ENCODE peak calls at places on chromosomes 11 and 22, in four cellular contexts. I is psoas muscle, A is RWPE1, W is brain microvascular endothelial cell. E is an unnamed sample.

GRCh38 chr22:49024775-49025440 is 802.8 kb downstream of the BRD1 start:
- DNase-seq in I (no peak), A (no peak), W (no peak), E (no peak)

GRCh38 chr11:33437529-33437928 is 180.3 kb downstream of the HIPK3 start:
- DNase-seq in I (no peak), W (no peak), A (no peak), E (no peak)

GRCh38 chr11:126231725-126232459 is 20.3 kb downstream of the FAM118B start:
- DNase-seq in W (no peak), I (no peak), A (no peak), E (no peak)

GRCh38 chr11:72309074-72309598 is 65.2 kb upstream of the PHOX2A start:
- DNase-seq in A (no peak), I (no peak), W (no peak), E (no peak)

GRCh38 chr11:96643173-96643572 is 253.4 kb downstream of the JRKL start:
- DNase-seq in A (no peak), I (no peak), W (no peak), E (no peak)

GRCh38 chr11:4190098-4190497 is 95.5 kb downstream of the RRM1 start:
- DNase-seq in W (no peak), A (no peak), I (no peak), E (no peak)

GRCh38 chr11:100715163-100715792 is 28.2 kb downstream of the ARHGAP42 start:
- DNase-seq in A (no peak), I (no peak), W (no peak), E (no peak)

GRCh38 chr11:7469351-7469865 is 15.9 kb upstream of the OLFML1 start:
- DNase-seq in I (no peak), A (no peak), W (no peak), E (no peak)

GRCh38 chr11:20337526-20338154 is 25.9 kb upstream of the HTATIP2 start:
- DNase-seq in A (peak; percentile 22), W (peak; percentile 20), I (no peak), E (no peak)

GRCh38 chr22:48187272-48187855 is 1424.9 kb downstream of the TBC1D22A start:
- DNase-seq in I (no peak), W (no peak), A (no peak), E (no peak)

GRCh38 chr11:126341760-126342161 is 13.7 kb upstream of the ST3GAL4 start:
- DNase-seq in I (no peak), W (peak; percentile 70), A (peak; percentile 71), E (no peak)

GRCh38 chr22:36381513-36382079 is 6.2 kb downstream of the MYH9 start:
- DNase-seq in A (no peak), I (no peak), W (no peak), E (no peak)

GRCh38 chr22:37647928-37648327 is 8.5 kb downstream of the SH3BP1 start:
- DNase-seq in I (no peak), W (no peak), A (no peak), E (no peak)

GRCh38 chr11:96736591-96736990 is 346.8 kb downstream of the JRKL start:
- DNase-seq in I (no peak), A (no peak), W (no peak), E (no peak)

GRCh38 chr11:64305075-64305690 is at the start of gene ESRRA:
- DNase-seq in A (peak; percentile 98), W (peak; percentile 97), I (peak; percentile 100), E (peak; percentile 99)

GRCh38 chr11:85725510-85726258 is 39.7 kb upstream of the CCDC89 start:
- DNase-seq in W (peak; percentile 34), I (no peak), A (peak; percentile 59), E (no peak)

GRCh38 chr11:15793032-15793996 is 563.0 kb downstream of the SOX6 start:
- DNase-seq in W (peak; percentile 65), A (peak; percentile 25), I (no peak), E (no peak)

GRCh38 chr11:3613998-3614741 is 27.6 kb downstream of the ART5 start:
- DNase-seq in A (no peak), W (no peak), I (no peak), E (no peak)

GRCh38 chr11:128125723-128126122 is 461.6 kb downstream of the ETS1 start:
- DNase-seq in I (no peak), A (no peak), W (no peak), E (no peak)

GRCh38 chr22:32761251-32761903 is 40.1 kb upstream of the TIMP3 start:
- DNase-seq in A (no peak), I (peak; percentile 48), W (peak; percentile 43), E (no peak)

GRCh38 chr11:128448487-128448886 is 138.9 kb downstream of the ETS1 start:
- DNase-seq in I (no peak), A (peak; percentile 90), W (peak; percentile 77), E (no peak)

GRCh38 chr22:41668971-41669911 is 19.4 kb downstream of the SNU13 start:
- DNase-seq in A (no peak), I (no peak), W (peak; percentile 73), E (no peak)

GRCh38 chr11:14902650-14903350 is 10.8 kb upstream of the CYP2R1 start:
- DNase-seq in I (no peak), W (peak; percentile 80), A (peak; percentile 50), E (no peak)

GRCh38 chr11:20355221-20356219 is 8.0 kb upstream of the HTATIP2 start:
- DNase-seq in W (peak; percentile 60), A (peak; percentile 25), I (no peak), E (no peak)

GRCh38 chr11:31133064-31133463 is 236.5 kb downstream of the DCDC1 start:
- DNase-seq in W (no peak), I (no peak), A (no peak), E (no peak)

GRCh38 chr11:70016666-70017347 is 61.3 kb upstream of the ANO1 start:
- DNase-seq in A (peak; percentile 76), I (no peak), W (peak; percentile 36), E (no peak)

GRCh38 chr11:69638941-69639681 is 1.8 kb upstream of the CCND1 start:
- DNase-seq in I (peak; percentile 90), W (peak; percentile 97), A (peak; percentile 93), E (peak; percentile 93)

GRCh38 chr11:121936781-121937447 is 179.1 kb downstream of the BLID start:
- DNase-seq in I (no peak), W (peak; percentile 31), A (peak; percentile 76), E (no peak)

GRCh38 chr11:130520231-130520630 is 71.8 kb downstream of the ADAMTS15 start:
- DNase-seq in I (peak; percentile 40), W (no peak), A (no peak), E (no peak)

GRCh38 chr11:67384851-67385366 is 6.9 kb upstream of the RAD9A start:
- DNase-seq in W (peak; percentile 24), A (no peak), I (no peak), E (no peak)

GRCh38 chr11:9726313-9727022 is 62.6 kb downstream of the SWAP70 start:
- DNase-seq in A (peak; percentile 44), W (peak; percentile 68), I (no peak), E (no peak)

GRCh38 chr11:67252831-67253239 is 13.4 kb upstream of the GRK2 start:
- DNase-seq in W (peak; percentile 22), I (no peak), A (no peak), E (no peak)

GRCh38 chr11:110907629-110908028 is 195.4 kb upstream of the ARHGAP20 start:
- DNase-seq in W (peak; percentile 90), I (no peak), A (peak; percentile 63), E (no peak)

GRCh38 chr11:8025123-8025522 is 38.0 kb downstream of the EIF3F start:
- DNase-seq in A (no peak), I (no peak), W (peak; percentile 32), E (no peak)

GRCh38 chr22:29704528-29705285 is 15.1 kb upstream of the CABP7 start:
- DNase-seq in W (peak; percentile 38), I (no peak), A (no peak), E (no peak)

GRCh38 chr11:44949160-44950035 is 1.3 kb downstream of the TP53I11 start:
- DNase-seq in W (peak; percentile 18), I (no peak), A (no peak), E (peak; percentile 34)
- TF ChIP-seq CTCF in W (peak; percentile 77), I (peak; percentile 38), A (peak; percentile 63), E (peak; percentile 77)

GRCh38 chr11:78615724-78616123 is 41.1 kb upstream of the NARS2 start:
- DNase-seq in A (no peak), I (no peak), W (no peak), E (no peak)
- TF ChIP-seq CTCF in A (no peak), I (no peak), W (no peak), E (no peak)

DNA sequence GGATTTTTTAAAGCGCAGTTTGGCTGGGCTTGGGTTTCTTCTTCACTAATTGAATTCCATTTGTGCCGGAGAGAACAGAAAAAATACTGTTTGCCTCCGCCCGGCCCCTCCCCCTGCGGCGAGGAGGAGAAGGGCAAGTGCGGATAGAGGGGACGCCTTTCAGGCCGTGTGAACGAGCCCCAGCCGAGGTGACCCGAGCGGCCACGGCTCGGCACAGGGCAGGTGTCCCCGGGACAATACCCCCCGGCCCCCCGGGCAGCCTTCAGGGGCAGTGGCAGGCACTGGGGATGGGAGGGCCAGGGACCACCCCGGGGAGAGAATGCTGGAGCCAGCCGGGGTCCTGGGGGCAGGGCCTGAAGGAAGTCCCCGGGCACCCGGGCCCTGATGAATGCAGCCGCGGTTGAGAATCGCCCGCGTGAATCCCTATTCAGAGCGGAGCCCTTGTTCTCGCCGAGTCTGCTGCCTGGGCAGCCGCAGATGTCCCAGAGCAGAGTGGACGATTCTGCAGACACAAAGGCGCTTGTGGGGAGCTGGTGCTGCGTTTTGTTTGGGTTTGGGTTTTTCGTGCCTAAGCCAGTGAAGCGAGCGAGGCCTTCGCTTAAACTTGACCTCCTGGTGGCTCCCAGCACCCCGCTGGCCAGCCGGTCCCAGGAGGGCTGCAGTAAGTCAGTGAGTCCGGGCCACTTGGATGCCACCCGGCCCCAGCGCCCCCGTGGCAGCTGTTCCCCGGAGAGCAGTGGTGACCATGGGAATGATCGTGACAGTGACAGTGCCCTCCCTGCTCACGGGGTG is 96.0 kb downstream of the WNT7B start:
- DNase-seq in I (no peak), W (no peak), A (no peak), E (no peak)
- TF ChIP-seq CTCF in I (no peak), W (peak; percentile 11), A (no peak), E (no peak)

GRCh38 chr11:47443028-47443700 is 5.8 kb downstream of the RAPSN start:
- DNase-seq in I (no peak), W (no peak), A (no peak), E (no peak)
- TF ChIP-seq CTCF in I (no peak), W (no peak), A (no peak), E (no peak)

GRCh38 chr22:20804650-20805049 is 30.7 kb downstream of the SERPIND1 start:
- DNase-seq in W (no peak), I (no peak), A (no peak), E (no peak)

GRCh38 chr22:20802452-20802851 is 28.5 kb downstream of the SERPIND1 start:
- DNase-seq in W (no peak), I (no peak), A (no peak), E (no peak)

GRCh38 chr22:20802922-20803553 is 29.1 kb downstream of the SERPIND1 start:
- DNase-seq in A (no peak), I (no peak), W (no peak), E (no peak)

GRCh38 chr22:20805972-20806471 is 32.1 kb downstream of the SERPIND1 start:
- DNase-seq in W (peak; percentile 33), I (no peak), A (peak; percentile 13), E (no peak)

GRCh38 chr22:20803696-20804324 is 29.9 kb downstream of the SERPIND1 start:
- DNase-seq in W (peak; percentile 36), A (no peak), I (peak; percentile 19), E (peak; percentile 27)
- TF ChIP-seq CTCF in W (peak; percentile 81), A (peak; percentile 32), I (peak; percentile 23), E (peak; percentile 59)

E was measured in progenitor cell of endocrine pancreas.